ENCODE peak calls at places on chromosomes 16 and 17, in seven cellular contexts. One of them, this sample, is unnamed.
A peak's percentile ranks its signal among the peaks of the same experiment; 100 is the strongest.

GRCh38 chr17:82396601-82397435 is 21.3 kb upstream of the HEXD start:
- DNase-seq in T-helper 9 cell: no peak
- DNase-seq in A172: peak; percentile 42
- DNase-seq in right atrium auricular region: no peak
- DNase-seq in hepatic stellate cell: peak; percentile 94
- DNase-seq in NCI-H1694: no peak
- DNase-seq in fibroblast of the conjunctiva: peak; percentile 96
- DNase-seq in this sample: peak; percentile 29

GRCh38 chr16:85564277-85565051 is 48.7 kb upstream of the GSE1 start:
- DNase-seq in T-helper 9 cell: no peak
- DNase-seq in A172: no peak
- DNase-seq in right atrium auricular region: no peak
- DNase-seq in hepatic stellate cell: peak; percentile 30
- DNase-seq in NCI-H1694: no peak
- DNase-seq in fibroblast of the conjunctiva: no peak
- DNase-seq in this sample: no peak

GRCh38 chr16:86051376-86052114 is 152.6 kb downstream of the IRF8 start:
- DNase-seq in T-helper 9 cell: no peak
- DNase-seq in A172: no peak
- DNase-seq in right atrium auricular region: no peak
- DNase-seq in hepatic stellate cell: no peak
- DNase-seq in NCI-H1694: no peak
- DNase-seq in fibroblast of the conjunctiva: no peak
- DNase-seq in this sample: no peak

GRCh38 chr17:82333279-82334171 is at the start of gene SECTM1:
- DNase-seq in T-helper 9 cell: no peak
- DNase-seq in A172: no peak
- DNase-seq in right atrium auricular region: peak; percentile 65
- DNase-seq in hepatic stellate cell: peak; percentile 90
- DNase-seq in NCI-H1694: no peak
- DNase-seq in fibroblast of the conjunctiva: no peak
- DNase-seq in this sample: peak; percentile 51

GRCh38 chr16:82657239-82657638 is 30.5 kb downstream of the CDH13 start:
- DNase-seq in T-helper 9 cell: no peak
- DNase-seq in A172: no peak
- DNase-seq in right atrium auricular region: no peak
- DNase-seq in hepatic stellate cell: no peak
- DNase-seq in NCI-H1694: no peak
- DNase-seq in fibroblast of the conjunctiva: peak; percentile 78
- DNase-seq in this sample: no peak

GRCh38 chr17:17385502-17385901 is 82.3 kb downstream of the NT5M start:
- DNase-seq in T-helper 9 cell: no peak
- DNase-seq in A172: no peak
- DNase-seq in right atrium auricular region: no peak
- DNase-seq in hepatic stellate cell: no peak
- DNase-seq in NCI-H1694: peak; percentile 77
- DNase-seq in fibroblast of the conjunctiva: no peak
- DNase-seq in this sample: no peak

GRCh38 chr17:69445132-69445531 is 30.6 kb downstream of the MAP2K6 start:
- DNase-seq in T-helper 9 cell: no peak
- DNase-seq in A172: no peak
- DNase-seq in right atrium auricular region: no peak
- DNase-seq in hepatic stellate cell: no peak
- DNase-seq in NCI-H1694: no peak
- DNase-seq in fibroblast of the conjunctiva: no peak
- DNase-seq in this sample: no peak

GRCh38 chr17:2222901-2223616 is 80.5 kb downstream of the SMG6 start:
- DNase-seq in T-helper 9 cell: peak; percentile 56
- DNase-seq in A172: peak; percentile 68
- DNase-seq in right atrium auricular region: peak; percentile 89
- DNase-seq in hepatic stellate cell: no peak
- DNase-seq in NCI-H1694: no peak
- DNase-seq in fibroblast of the conjunctiva: no peak
- DNase-seq in this sample: no peak

GRCh38 chr16:59566446-59566845 is 832.3 kb upstream of the GOT2 start:
- DNase-seq in T-helper 9 cell: no peak
- DNase-seq in A172: no peak
- DNase-seq in right atrium auricular region: no peak
- DNase-seq in hepatic stellate cell: no peak
- DNase-seq in NCI-H1694: no peak
- DNase-seq in fibroblast of the conjunctiva: no peak
- DNase-seq in this sample: peak; percentile 15

GRCh38 chr17:72004011-72004427 is 116.8 kb upstream of the SOX9 start:
- DNase-seq in T-helper 9 cell: no peak
- DNase-seq in A172: peak; percentile 64
- DNase-seq in right atrium auricular region: no peak
- DNase-seq in hepatic stellate cell: no peak
- DNase-seq in NCI-H1694: no peak
- DNase-seq in fibroblast of the conjunctiva: no peak
- DNase-seq in this sample: peak; percentile 51

GRCh38 chr16:31064882-31065461 is 9.1 kb downstream of the ZNF668 start:
- DNase-seq in T-helper 9 cell: no peak
- DNase-seq in A172: peak; percentile 97
- DNase-seq in right atrium auricular region: peak; percentile 88
- DNase-seq in hepatic stellate cell: peak; percentile 98
- DNase-seq in NCI-H1694: no peak
- DNase-seq in fibroblast of the conjunctiva: peak; percentile 90
- DNase-seq in this sample: peak; percentile 79

GRCh38 chr17:9242497-9242881 is 221.2 kb downstream of the NTN1 start:
- DNase-seq in T-helper 9 cell: no peak
- DNase-seq in A172: no peak
- DNase-seq in right atrium auricular region: no peak
- DNase-seq in hepatic stellate cell: no peak
- DNase-seq in NCI-H1694: no peak
- DNase-seq in fibroblast of the conjunctiva: no peak
- DNase-seq in this sample: no peak

GRCh38 chr17:27540300-27541105 is 84.3 kb downstream of the KSR1 start:
- DNase-seq in T-helper 9 cell: no peak
- DNase-seq in A172: peak; percentile 62
- DNase-seq in right atrium auricular region: peak; percentile 97
- DNase-seq in hepatic stellate cell: peak; percentile 96
- DNase-seq in NCI-H1694: no peak
- DNase-seq in fibroblast of the conjunctiva: peak; percentile 88
- DNase-seq in this sample: peak; percentile 97

This sample was measured in M059J.